ENCODE peak calls at places on chromosomes 12 and 14, in eight cellular contexts. V is A549; Z is tibial artery; M is heart right ventricle; O is choroid plexus epithelial cell; I is CD8-positive, alpha-beta T cell; A is type B pancreatic cell; C is fibroblast of pulmonary artery. U is an unnamed sample.

GRCh38 chr14:59020382-59020781 is 168.1 kb upstream of the DAAM1 start:
- DNase-seq in C (peak; percentile 57), M (no peak), A (no peak), O (peak; percentile 75), I (no peak), V (no peak), Z (no peak), U (peak; percentile 41)

GRCh38 chr14:96170961-96171592 is 33.6 kb upstream of the BDKRB2 start:
- DNase-seq in I (no peak), O (no peak), Z (peak; percentile 17), M (no peak), A (no peak), C (no peak), V (no peak), U (no peak)

GRCh38 chr12:49868952-49869815 is 26.3 kb upstream of the BCDIN3D start:
- DNase-seq in C (peak; percentile 100), O (peak; percentile 98), I (no peak), M (peak; percentile 94), A (no peak), V (no peak), Z (peak; percentile 86), U (no peak)

GRCh38 chr12:120849765-120850164 is 54.4 kb downstream of the SPPL3 start:
- DNase-seq in M (peak; percentile 17), V (peak; percentile 23), O (peak; percentile 75), A (no peak), I (no peak), C (peak; percentile 42), Z (no peak), U (peak; percentile 63)

GRCh38 chr14:49992901-49993335 is 100.0 kb downstream of the ARF6 start:
- DNase-seq in Z (no peak), V (no peak), M (peak; percentile 36), O (peak; percentile 72), C (peak; percentile 58), I (no peak), A (no peak), U (peak; percentile 43)

GRCh38 chr14:104520620-104521410 is 58.7 kb upstream of the C14orf180 start:
- DNase-seq in A (peak; percentile 44), C (no peak), Z (no peak), V (no peak), O (no peak), I (no peak), M (no peak), U (no peak)

GRCh38 chr14:98408713-98409112 is 863.3 kb downstream of the BCL11B start:
- DNase-seq in I (no peak), C (no peak), Z (no peak), A (no peak), M (no peak), O (no peak), V (no peak), U (no peak)

GRCh38 chr12:57479376-57480115 is at the start of gene ARHGAP9:
- DNase-seq in O (peak; percentile 53), I (peak; percentile 45), A (no peak), V (no peak), M (no peak), Z (no peak), C (no peak), U (no peak)

GRCh38 chr14:37369446-37369845 is 171.7 kb downstream of the MIPOL1 start:
- DNase-seq in O (no peak), I (no peak), C (no peak), Z (no peak), M (no peak), A (no peak), V (no peak), U (no peak)

GRCh38 chr12:26704684-26705475 is 128.1 kb downstream of the ITPR2 start:
- DNase-seq in I (no peak), C (peak; percentile 57), M (no peak), Z (peak; percentile 29), V (no peak), A (no peak), O (peak; percentile 72), U (no peak)

GRCh38 chr12:83527700-83528281 is 841.1 kb downstream of the TMTC2 start:
- DNase-seq in Z (no peak), I (no peak), M (no peak), O (no peak), V (no peak), C (no peak), A (no peak), U (no peak)

GRCh38 chr12:124655317-124656213 is 88.2 kb upstream of the NCOR2 start:
- DNase-seq in I (no peak), Z (peak; percentile 55), C (peak; percentile 99), A (peak; percentile 80), V (peak; percentile 44), M (peak; percentile 87), O (peak; percentile 99), U (peak; percentile 64)

GRCh38 chr12:6372403-6373003 is 2.9 kb downstream of the SCNN1A start:
- DNase-seq in C (peak; percentile 82), M (no peak), I (no peak), Z (peak; percentile 48), A (no peak), O (peak; percentile 83), V (peak; percentile 81), U (peak; percentile 87)

GRCh38 chr14:74400919-74401503 is 25.0 kb downstream of the SYNDIG1L start:
- DNase-seq in V (no peak), I (no peak), Z (no peak), C (no peak), M (no peak), O (no peak), A (no peak), U (no peak)

GRCh38 chr14:69886843-69887242 is 7.6 kb downstream of the SMOC1 start:
- DNase-seq in C (peak; percentile 47), V (no peak), O (peak; percentile 92), A (no peak), I (no peak), M (no peak), Z (no peak), U (peak; percentile 64)

GRCh38 chr12:132771126-132771838 is 9.7 kb upstream of the ANKLE2 start:
- DNase-seq in Z (no peak), I (peak; percentile 36), M (no peak), O (peak; percentile 84), C (no peak), V (no peak), A (no peak), U (no peak)

GRCh38 chr12:49957570-49957967 is 4.1 kb upstream of the AQP5 start:
- DNase-seq in O (no peak), V (no peak), C (no peak), I (no peak), A (no peak), M (no peak), Z (no peak), U (no peak)

GRCh38 chr14:74910556-74910955 is 12.5 kb downstream of the RPS6KL1 start:
- DNase-seq in C (no peak), A (no peak), V (no peak), O (no peak), M (no peak), I (no peak), Z (no peak), U (no peak)

GRCh38 chr14:49401373-49401772 is 184.8 kb downstream of the RPS29 start:
- DNase-seq in C (no peak), M (no peak), V (no peak), I (no peak), Z (no peak), A (no peak), O (no peak), U (no peak)

GRCh38 chr12:19245656-19246055 is 116.1 kb downstream of the PLEKHA5 start:
- DNase-seq in I (no peak), A (no peak), O (no peak), C (peak; percentile 26), M (no peak), V (no peak), Z (no peak), U (peak; percentile 41)
- TF ChIP-seq CTCF in I (no peak), A (no peak), O (no peak), C (no peak), M (no peak), V (no peak), Z (no peak), U (no peak)

GRCh38 chr14:23531391-23531790 is 20.2 kb downstream of the ZFHX2 start:
- DNase-seq in I (no peak), O (no peak), Z (no peak), M (no peak), C (no peak), V (no peak), A (no peak), U (no peak)

GRCh38 chr14:23530360-23531055 is 21.1 kb downstream of the ZFHX2 start:
- DNase-seq in Z (no peak), M (no peak), A (no peak), C (peak; percentile 17), V (no peak), I (no peak), O (no peak), U (no peak)

GRCh38 chr14:23525611-23526010 is 26.0 kb downstream of the ZFHX2 start:
- DNase-seq in C (no peak), I (no peak), O (no peak), A (no peak), M (no peak), Z (no peak), V (no peak), U (no peak)

GRCh38 chr14:23529016-23529740 is 22.4 kb downstream of the ZFHX2 start:
- DNase-seq in A (no peak), C (no peak), O (no peak), M (no peak), Z (no peak), V (no peak), I (no peak), U (no peak)

GRCh38 chr14:23528555-23528954 is 23.0 kb downstream of the ZFHX2 start:
- DNase-seq in A (no peak), I (no peak), V (no peak), O (peak; percentile 7), M (no peak), Z (no peak), C (no peak), U (no peak)
- TF ChIP-seq CTCF in A (peak; percentile 52), I (no peak), V (no peak), O (peak; percentile 52), M (peak; percentile 12), Z (no peak), C (peak; percentile 25), U (peak; percentile 7)

GRCh38 chr14:103103461-103104388 is 9.2 kb downstream of the EXOC3L4 start:
- DNase-seq in C (peak; percentile 50), V (peak; percentile 88), Z (no peak), I (no peak), A (no peak), M (no peak), O (peak; percentile 42), U (peak; percentile 66)
- TF ChIP-seq CTCF in C (peak; percentile 16), V (peak; percentile 8), Z (no peak), I (no peak), A (peak; percentile 42), M (no peak), O (peak; percentile 25), U (peak; percentile 14)

GRCh38 chr14:90661881-90662280 is 154.3 kb downstream of the TTC7B start:
- DNase-seq in C (no peak), V (no peak), M (no peak), I (no peak), A (no peak), Z (no peak), O (no peak), U (no peak)

GRCh38 chr14:90671382-90671781 is 144.8 kb downstream of the TTC7B start:
- DNase-seq in I (no peak), C (no peak), A (no peak), V (no peak), M (no peak), Z (no peak), O (no peak), U (no peak)

GRCh38 chr14:90663680-90664079 is 152.6 kb downstream of the TTC7B start:
- DNase-seq in C (no peak), O (no peak), M (no peak), I (no peak), V (no peak), A (no peak), Z (no peak), U (no peak)

GRCh38 chr14:90664911-90665695 is 151.1 kb downstream of the TTC7B start:
- DNase-seq in O (no peak), Z (no peak), M (no peak), A (no peak), C (peak; percentile 28), I (no peak), V (no peak), U (no peak)

GRCh38 chr14:90666571-90666970 is 149.7 kb downstream of the TTC7B start:
- DNase-seq in I (no peak), O (no peak), Z (no peak), M (no peak), V (no peak), C (no peak), A (no peak), U (no peak)
- TF ChIP-seq CTCF in I (no peak), O (no peak), Z (no peak), M (no peak), V (no peak), C (no peak), A (no peak), U (no peak)